ENCODE peak calls at places on chromosome 1, in nine cellular contexts. Y is PC-3; A is thoracic aorta; X is CD4-positive, CD25-positive, alpha-beta regulatory T cell; T is pancreas; E is stomach; L is NT2/D1; N is ascending aorta; J is H9. B is an unnamed sample.

GRCh38 chr1:35030338-35031102 is 1.2 kb downstream of the ZMYM6 start:
- DNase-seq in X (no peak), E (no peak), A (no peak), L (no peak), T (no peak), N (no peak), J (no peak), Y (no peak), B (no peak)

GRCh38 chr1:154198756-154199562 is 7.1 kb upstream of the TPM3 start:
- DNase-seq in A (peak; percentile 24), N (no peak), Y (peak; percentile 84), T (no peak), L (no peak), E (no peak), X (peak; percentile 20), J (peak; percentile 46), B (peak; percentile 11)

GRCh38 chr1:218521414-218522169 is 176.5 kb downstream of the TGFB2 start:
- DNase-seq in A (peak; percentile 32), N (no peak), Y (peak; percentile 88), E (peak; percentile 63), J (peak; percentile 67), T (no peak), X (no peak), L (peak; percentile 60), B (no peak)

GRCh38 chr1:50666849-50667248 is 243.6 kb upstream of the DMRTA2 start:
- DNase-seq in L (no peak), Y (no peak), X (no peak), N (no peak), A (no peak), E (no peak), J (no peak), T (no peak), B (no peak)

GRCh38 chr1:175287377-175287776 is 94.8 kb upstream of the KIAA0040 start:
- DNase-seq in X (no peak), T (no peak), A (no peak), L (no peak), Y (no peak), N (no peak), J (no peak), E (no peak), B (no peak)

GRCh38 chr1:88763649-88764406 is 79.8 kb downstream of the PKN2 start:
- DNase-seq in E (no peak), X (no peak), N (no peak), T (no peak), L (no peak), Y (peak; percentile 19), J (no peak), A (no peak), B (no peak)

GRCh38 chr1:15717418-15718131 is 18.5 kb upstream of the SLC25A34 start:
- DNase-seq in Y (no peak), N (no peak), T (no peak), L (no peak), X (no peak), E (peak; percentile 82), A (no peak), J (no peak), B (no peak)

GRCh38 chr1:192342842-192343241 is 26.1 kb downstream of the RGS21 start:
- DNase-seq in Y (no peak), T (no peak), E (no peak), X (no peak), J (no peak), A (no peak), L (no peak), N (no peak), B (no peak)

GRCh38 chr1:204443871-204444581 is 32.4 kb upstream of the PPP1R15B start:
- DNase-seq in E (no peak), J (no peak), X (no peak), L (no peak), A (no peak), T (no peak), N (no peak), Y (peak; percentile 96), B (no peak)

GRCh38 chr1:216929870-216930582 is 206.8 kb upstream of the ESRRG start:
- DNase-seq in L (no peak), T (no peak), A (no peak), E (no peak), N (no peak), Y (peak; percentile 95), X (no peak), J (no peak), B (no peak)

GRCh38 chr1:175207971-175208370 is 15.4 kb upstream of the KIAA0040 start:
- DNase-seq in X (no peak), Y (no peak), J (no peak), T (no peak), L (no peak), A (no peak), N (no peak), E (no peak), B (no peak)

GRCh38 chr1:208134491-208134890 is 109.7 kb downstream of the PLXNA2 start:
- DNase-seq in L (no peak), Y (no peak), T (no peak), X (no peak), E (no peak), J (no peak), A (no peak), N (no peak), B (no peak)

GRCh38 chr1:74952786-74953185 is 181.4 kb upstream of the LHX8 start:
- DNase-seq in L (no peak), Y (no peak), N (no peak), E (no peak), J (no peak), A (no peak), X (no peak), T (no peak), B (no peak)

GRCh38 chr1:1306070-1306660 is 1.6 kb downstream of the ACAP3 start:
- DNase-seq in J (peak; percentile 55), Y (no peak), N (no peak), T (no peak), E (no peak), A (no peak), X (no peak), L (no peak), B (no peak)
- H3K4me1 ChIP-seq in J (peaks cover 5% of the 10 kb centered on the region), Y (peaks cover 33% of the 10 kb centered on the region), N (peaks cover 40% of the 10 kb centered on the region), T (peaks cover 24% of the 10 kb centered on the region), E (peaks cover 73% of the 10 kb centered on the region), A (peaks cover 44% of the 10 kb centered on the region), X (peaks cover 46% of the 10 kb centered on the region), L (peaks cover 26% of the 10 kb centered on the region), B (peaks cover 35% of the 10 kb centered on the region)

GRCh38 chr1:2433196-2433595 is 20.8 kb upstream of the PEX10 start:
- DNase-seq in Y (no peak), J (no peak), N (no peak), X (no peak), A (no peak), T (no peak), L (no peak), E (no peak), B (no peak)
- H3K27me3 ChIP-seq in Y (peaks cover 19% of the 10 kb centered on the region), J (no peaks in the 10 kb centered on the region), N (no peaks in the 10 kb centered on the region), X (no peaks in the 10 kb centered on the region), A (no peaks in the 10 kb centered on the region), T (no peaks in the 10 kb centered on the region), L (peaks cover 4% of the 10 kb centered on the region), E (peaks cover 32% of the 10 kb centered on the region), B (no peaks in the 10 kb centered on the region)

DNA sequence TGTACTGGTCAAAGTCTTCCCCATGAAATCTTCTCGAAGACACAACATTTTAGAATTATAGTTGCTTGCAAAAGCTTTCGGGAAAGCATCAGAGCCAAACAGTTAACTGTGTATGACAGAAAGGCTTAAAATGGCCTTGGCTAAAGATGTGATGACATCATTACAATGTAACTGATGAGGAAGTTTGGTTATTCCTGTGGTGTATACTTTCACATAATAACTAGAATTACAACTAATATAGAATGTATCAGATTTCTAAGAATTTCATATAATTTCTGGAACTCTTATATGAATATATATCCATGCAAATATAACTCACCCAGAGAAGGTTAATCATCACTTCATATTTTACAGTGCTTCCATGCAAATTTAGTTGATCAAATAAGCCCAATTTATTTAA is 8.4 kb downstream of the TP73 start:
- DNase-seq in L (no peak), Y (no peak), J (no peak), A (no peak), E (no peak), N (no peak), X (no peak), T (no peak), B (no peak)
- H3K4me1 ChIP-seq in L (no peaks in the 10 kb centered on the region), Y (no peaks in the 10 kb centered on the region), J (no peaks in the 10 kb centered on the region), A (no peaks in the 10 kb centered on the region), E (no peaks in the 10 kb centered on the region), N (no peaks in the 10 kb centered on the region), X (no peaks in the 10 kb centered on the region), T (no peaks in the 10 kb centered on the region), B (no peaks in the 10 kb centered on the region)

DNA sequence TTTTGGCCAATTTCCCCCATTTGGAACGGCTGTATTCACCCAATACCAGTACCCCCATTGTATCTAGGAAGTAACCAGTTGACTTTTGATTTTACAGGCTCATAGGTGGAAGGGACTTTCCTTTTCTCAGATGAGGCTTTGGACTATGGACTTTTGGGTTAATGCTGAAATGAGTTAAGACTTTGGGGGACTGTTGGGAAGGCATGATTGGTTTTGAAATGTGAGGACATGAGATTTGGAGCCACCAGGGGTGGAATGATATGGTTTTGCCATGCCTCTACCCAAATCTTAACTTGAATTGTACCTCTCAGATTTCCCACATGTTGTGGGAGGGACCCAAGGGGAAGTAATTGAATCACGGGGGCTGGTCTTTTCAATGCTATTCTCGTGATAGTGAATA is 35.3 kb upstream of the ZNF496 start:
- DNase-seq in J (no peak), Y (no peak), E (no peak), L (no peak), A (no peak), X (no peak), T (no peak), N (no peak), B (no peak)
- H3K27me3 ChIP-seq in J (no peaks in the 10 kb centered on the region), Y (peaks cover 3% of the 10 kb centered on the region), E (peaks cover 12% of the 10 kb centered on the region), L (no peaks in the 10 kb centered on the region), A (no peaks in the 10 kb centered on the region), X (no peaks in the 10 kb centered on the region), T (no peaks in the 10 kb centered on the region), N (no peaks in the 10 kb centered on the region), B (no peaks in the 10 kb centered on the region)

DNA sequence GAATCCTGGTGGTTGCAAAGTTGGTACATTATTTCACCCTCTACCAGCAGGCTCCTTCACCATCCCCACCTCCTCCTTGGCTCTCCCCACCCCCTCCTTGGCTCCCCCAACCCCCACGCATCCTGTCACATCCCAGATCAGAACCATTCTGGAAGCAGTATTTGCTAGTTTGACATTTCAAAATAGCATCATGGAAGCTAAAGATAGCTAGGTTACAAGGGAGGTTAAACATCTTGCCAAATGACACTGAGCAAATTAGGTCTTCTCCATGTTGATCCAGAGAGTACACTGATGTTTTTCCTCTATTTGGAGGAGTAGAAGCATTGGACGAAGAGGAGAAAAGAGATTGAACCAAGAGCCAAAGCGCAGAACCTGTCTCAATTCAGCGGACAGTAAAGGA is 158.9 kb upstream of the FGGY start:
- DNase-seq in A (no peak), J (no peak), T (no peak), L (no peak), Y (no peak), X (no peak), N (no peak), E (no peak), B (no peak)
- H3K4me1 ChIP-seq in A (peaks cover 32% of the 10 kb centered on the region), J (peaks cover 3% of the 10 kb centered on the region), T (no peaks in the 10 kb centered on the region), L (peaks cover 5% of the 10 kb centered on the region), Y (peaks cover 48% of the 10 kb centered on the region), X (no peaks in the 10 kb centered on the region), N (peaks cover 6% of the 10 kb centered on the region), E (peaks cover 11% of the 10 kb centered on the region), B (no peaks in the 10 kb centered on the region)

DNA sequence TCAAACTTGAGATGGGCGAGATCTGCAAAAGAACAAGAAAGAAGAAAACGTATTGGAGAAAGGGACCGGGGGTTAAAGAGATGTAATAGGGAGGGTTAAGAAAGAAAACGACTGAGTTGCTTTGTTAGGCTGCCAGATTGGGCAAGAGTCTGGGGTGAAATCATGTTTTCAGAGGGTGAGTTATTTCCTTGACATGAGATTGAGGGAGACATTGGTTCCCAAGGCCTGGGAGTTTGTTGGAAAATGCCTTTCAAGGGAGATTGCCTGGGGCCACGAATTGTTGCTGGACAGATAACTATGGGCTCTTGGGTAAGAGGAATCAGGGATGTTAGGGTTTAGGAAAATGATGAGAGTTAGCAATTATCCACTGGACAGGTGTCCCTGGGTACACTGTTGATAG is 776 bp upstream of the CADM3 start:
- DNase-seq in E (no peak), X (no peak), J (no peak), L (no peak), T (no peak), Y (no peak), A (no peak), N (no peak), B (no peak)
- H3K27me3 ChIP-seq in E (peaks cover 44% of the 10 kb centered on the region), X (peaks cover 39% of the 10 kb centered on the region), J (no peaks in the 10 kb centered on the region), L (peaks cover 16% of the 10 kb centered on the region), T (peaks cover 6% of the 10 kb centered on the region), Y (peaks cover 84% of the 10 kb centered on the region), A (no peaks in the 10 kb centered on the region), N (peaks cover 4% of the 10 kb centered on the region), B (peaks cover 24% of the 10 kb centered on the region)